ENCODE peak calls at places on chromosomes 5 and 9, in five cellular contexts. Q, Y, P, C and K are unnamed samples. For H3K4me1 and H3K27me3, the result is how much of the 10 kb centered on the place peaks cover.

GRCh38 chr9:131546336-131547084 is 1.2 kb downstream of the PRRT1B start:
- DNase-seq in Q (no peak), Y (no peak), P (peak), C (peak), K (no peak)

GRCh38 chr5:139635606-139636206 is 12.4 kb upstream of the CXXC5 start:
- DNase-seq in Q (peak), Y (no peak), P (peak), C (peak), K (no peak)

GRCh38 chr9:114316605-114317230 is 6.2 kb upstream of the ORM1 start:
- DNase-seq in Q (no peak), Y (no peak), P (peak), C (peak), K (no peak)

GRCh38 chr5:116569999-116570398 is 4.6 kb downstream of the SEMA6A start:
- DNase-seq in Q (no peak), Y (no peak), P (no peak), C (no peak), K (no peak)

GRCh38 chr5:35067985-35068384 is 20.2 kb upstream of the AGXT2 start:
- DNase-seq in Q (no peak), Y (no peak), P (no peak), C (peak), K (no peak)

GRCh38 chr5:6713274-6714181 is at the start of gene TENT4A:
- DNase-seq in Q (peak), Y (no peak), P (peak), C (peak), K (peak)

GRCh38 chr9:134403682-134404301 is 77.5 kb downstream of the RXRA start:
- DNase-seq in Q (peak), Y (no peak), P (peak), C (peak), K (peak)

GRCh38 chr9:137965177-137965795 is 87.7 kb downstream of the CACNA1B start:
- DNase-seq in Q (peak), Y (no peak), P (no peak), C (no peak), K (no peak)

GRCh38 chr5:138276402-138277054 is 2.1 kb upstream of the GFRA3 start:
- DNase-seq in Q (no peak), Y (no peak), P (no peak), C (no peak), K (no peak)

GRCh38 chr9:93230185-93230584 is 46.2 kb downstream of the WNK2 start:
- DNase-seq in Q (peak), Y (no peak), P (no peak), C (no peak), K (no peak)
- H3K27ac ChIP-seq in Q (no peak), Y (no peak), P (peak), C (no peak), K (no peak)

GRCh38 chr5:76532061-76532460 is 91.1 kb downstream of the F2RL2 start:
- DNase-seq in Q (no peak), Y (no peak), P (no peak), C (no peak), K (no peak)

GRCh38 chr5:76542887-76543690 is 80.1 kb downstream of the F2RL2 start:
- DNase-seq in Q (no peak), Y (no peak), P (no peak), C (no peak), K (no peak)

GRCh38 chr5:76535577-76535976 is 87.6 kb downstream of the F2RL2 start:
- DNase-seq in Q (no peak), Y (no peak), P (no peak), C (no peak), K (no peak)

GRCh38 chr5:76542236-76542635 is 81.0 kb downstream of the F2RL2 start:
- DNase-seq in Q (no peak), Y (no peak), P (no peak), C (no peak), K (no peak)

DNA sequence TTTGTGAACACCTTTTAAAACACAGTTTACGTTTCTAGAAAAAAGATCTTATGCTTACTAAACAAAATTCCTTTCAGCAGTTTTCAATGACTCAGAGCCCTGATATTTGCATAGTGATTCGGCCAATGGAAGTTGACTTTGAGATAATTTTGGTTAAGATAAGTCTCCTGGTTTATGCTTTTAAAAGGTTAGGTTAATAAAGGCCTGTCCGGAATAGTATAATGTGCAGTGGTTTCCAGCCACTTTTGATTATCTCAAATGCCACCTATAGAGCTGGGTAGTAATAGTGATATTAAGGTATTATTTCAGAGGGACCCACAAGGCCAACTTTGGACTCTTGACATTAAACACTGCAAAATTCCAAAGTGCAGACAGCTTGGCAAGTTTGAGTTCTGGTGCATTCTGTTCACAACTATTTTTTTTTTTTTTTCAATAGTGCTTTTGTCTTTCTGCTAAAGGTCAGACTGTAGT is 86.1 kb downstream of the F2RL2 start:
- DNase-seq in Q (no peak), Y (no peak), P (no peak), C (peak), K (no peak)
- H3K4me1 ChIP-seq in Q (under half), Y (under half), P (under half), C (under half), K (under half)

GRCh38 chr9:99821187-99822095 is at the start of gene NR4A3:
- DNase-seq in Q (peak), Y (peak), P (peak), C (peak), K (peak)
- H3K27me3 ChIP-seq in Q (under half), Y (under half), P (under half), C (under half), K (under half)

DNA sequence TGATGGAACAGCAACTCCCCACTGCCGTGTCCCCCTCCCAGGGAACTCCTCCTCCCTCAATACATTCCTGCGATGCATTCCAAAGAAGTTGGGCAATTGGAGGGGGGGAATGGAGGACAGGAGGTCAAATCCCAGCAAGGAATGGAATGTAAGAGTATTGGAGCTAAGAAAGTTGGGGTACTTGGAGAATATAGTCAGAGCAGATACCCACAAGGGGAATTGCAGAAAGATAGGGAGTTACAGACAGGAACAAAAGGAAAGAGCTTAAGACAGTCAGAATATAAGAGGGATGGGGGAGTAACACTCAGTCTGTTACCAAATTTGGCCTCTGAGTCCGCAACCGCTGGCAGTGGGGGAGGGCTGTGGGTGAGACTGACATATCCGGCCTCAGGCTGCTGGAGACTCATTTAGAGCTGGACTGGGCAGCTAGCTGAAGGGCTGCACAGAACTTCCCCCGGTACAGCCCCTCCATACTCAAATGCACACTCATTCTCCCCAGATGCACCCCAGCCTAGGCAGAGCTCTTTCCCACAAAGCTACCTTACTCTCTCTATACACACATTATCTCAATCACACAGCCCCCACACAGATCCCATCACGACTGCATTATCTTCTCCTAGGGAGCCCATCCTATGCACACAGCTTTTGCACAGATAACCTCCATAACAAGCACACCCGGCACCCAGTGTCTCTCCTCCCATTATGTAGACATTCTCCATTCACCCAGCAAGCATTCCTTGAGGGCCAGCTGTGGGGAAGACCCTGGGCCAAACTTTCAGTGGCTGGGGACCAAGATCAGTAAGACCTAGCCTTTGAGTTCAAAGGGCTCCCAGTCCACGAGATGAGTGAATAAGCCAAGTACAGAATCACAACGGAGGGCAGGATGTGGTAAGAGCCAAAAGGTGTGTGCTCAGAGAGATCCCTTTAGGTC is 3.7 kb downstream of the TLN1 start:
- DNase-seq in Q (peak), Y (peak), P (peak), C (peak), K (no peak)
- H3K27ac ChIP-seq in Q (peak), Y (peak), P (peak), C (peak), K (peak)

DNA sequence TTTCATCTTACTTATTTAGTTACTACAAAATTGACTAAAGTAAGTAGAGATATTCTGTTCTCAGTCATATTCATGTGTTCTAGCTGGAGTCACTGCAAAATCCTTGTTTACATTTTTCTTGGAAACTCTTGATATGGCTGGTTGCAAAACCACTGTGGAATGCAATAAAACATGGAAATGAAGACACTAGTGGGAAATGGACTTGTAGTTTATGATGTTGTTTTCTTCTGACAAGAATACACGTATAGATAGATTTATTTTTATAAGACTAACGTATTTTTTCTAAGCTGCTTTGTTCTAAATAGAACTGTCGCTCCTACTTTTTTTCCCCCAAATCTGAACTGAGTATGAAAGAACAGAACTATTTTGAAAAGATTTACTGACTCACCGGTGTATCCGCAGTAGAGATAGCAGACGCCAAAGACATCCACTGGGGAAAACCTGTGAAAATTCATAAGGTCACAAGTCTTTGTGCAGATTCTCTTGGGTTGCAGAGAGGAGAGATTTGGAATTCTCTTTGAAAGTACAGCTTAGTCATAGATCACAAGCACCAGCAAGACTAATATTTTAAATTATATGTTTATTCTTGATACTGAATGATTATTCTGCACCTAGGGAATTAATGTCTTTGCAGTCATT is 119.6 kb upstream of the TAF11L2 start:
- DNase-seq in Q (no peak), Y (no peak), P (no peak), C (peak), K (no peak)
- H3K4me1 ChIP-seq in Q (under half), Y (under half), P (under half), C (under half), K (under half)